ENCODE peak calls at places on chromosomes 2 and 18, in four cellular contexts. W is H9, S is AG04449, V is AG10803. L is an unnamed sample.

GRCh38 chr2:11454824-11455223 is 11.1 kb downstream of the E2F6 start:
- DNase-seq in W (no peak), S (no peak), V (no peak), L (no peak)

GRCh38 chr2:172782506-172783090 is 47.0 kb downstream of the RAPGEF4 start:
- DNase-seq in W (no peak), V (no peak), S (no peak), L (no peak)

GRCh38 chr2:37616674-37616999 is 54.8 kb downstream of the CDC42EP3 start:
- DNase-seq in S (no peak), V (peak; percentile 65), W (no peak), L (no peak)

GRCh38 chr2:111117666-111118454 is 2.9 kb upstream of the BCL2L11 start:
- DNase-seq in W (peak; percentile 36), V (peak; percentile 47), S (peak; percentile 23), L (no peak)

GRCh38 chr2:46382331-46383112 is 85.3 kb downstream of the EPAS1 start:
- DNase-seq in W (peak; percentile 11), V (no peak), S (no peak), L (no peak)

GRCh38 chr2:237482485-237482884 is 4.6 kb upstream of the MLPH start:
- DNase-seq in W (no peak), S (no peak), V (peak; percentile 62), L (no peak)

GRCh38 chr2:38443021-38443541 is 66.0 kb upstream of the ATL2 start:
- DNase-seq in W (no peak), S (no peak), V (no peak), L (no peak)

GRCh38 chr2:162586311-162586710 is 242.4 kb downstream of the GCA start:
- DNase-seq in W (no peak), V (no peak), S (no peak), L (no peak)

GRCh38 chr2:182941939-182942338 is 75.5 kb upstream of the FRZB start:
- DNase-seq in S (no peak), V (no peak), W (no peak), L (no peak)

GRCh38 chr2:145253492-145253891 is 733.6 kb upstream of the ZEB2 start:
- DNase-seq in S (no peak), W (no peak), V (no peak), L (no peak)

GRCh38 chr18:48803951-48804855 is 146.6 kb downstream of the SMAD7 start:
- DNase-seq in W (peak; percentile 22), V (no peak), S (no peak), L (peak; percentile 72)

GRCh38 chr2:74985983-74986382 is 27.5 kb downstream of the POLE4 start:
- DNase-seq in S (no peak), W (no peak), V (no peak), L (no peak)

GRCh38 chr2:185644828-185645227 is 93.8 kb upstream of the FSIP2 start:
- DNase-seq in W (no peak), S (no peak), V (no peak), L (no peak)

DNA sequence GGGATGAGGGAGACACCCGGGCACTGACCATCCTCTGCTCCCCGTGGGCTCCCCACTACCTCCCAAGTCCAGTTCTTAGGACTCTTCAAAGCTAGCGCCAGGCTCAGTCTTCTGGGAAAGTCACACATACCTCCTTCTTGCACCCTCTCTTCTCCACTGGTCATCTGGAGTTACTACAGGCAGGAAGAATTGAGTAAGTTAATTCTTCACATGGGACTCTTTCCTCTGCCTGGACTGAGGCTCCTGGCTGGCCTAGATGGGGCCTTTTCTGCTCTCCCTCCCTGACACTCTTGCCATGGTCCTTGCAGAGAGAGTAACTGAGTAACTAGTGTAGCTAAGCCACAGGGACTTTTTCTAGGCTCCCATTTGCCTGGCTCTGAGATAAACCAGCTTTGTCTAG is 96.5 kb upstream of the CELF4 start:
- DNase-seq in W (no peak), S (no peak), V (no peak), L (no peak)
- TF ChIP-seq CTCF in W (no peak), S (no peak), V (no peak), L (no peak)

GRCh38 chr2:17557596-17557995 is 17.1 kb downstream of the VSNL1 start:
- DNase-seq in V (no peak), S (no peak), W (no peak), L (no peak)
- TF ChIP-seq CTCF in V (no peak), S (no peak), W (no peak), L (no peak)

GRCh38 chr18:13112982-13113381 is 105.6 kb upstream of the LDLRAD4 start:
- DNase-seq in W (peak; percentile 88), V (peak; percentile 54), S (no peak), L (no peak)
- TF ChIP-seq CTCF in W (peak; percentile 68), V (peak; percentile 58), S (peak; percentile 59), L (peak; percentile 77)

DNA sequence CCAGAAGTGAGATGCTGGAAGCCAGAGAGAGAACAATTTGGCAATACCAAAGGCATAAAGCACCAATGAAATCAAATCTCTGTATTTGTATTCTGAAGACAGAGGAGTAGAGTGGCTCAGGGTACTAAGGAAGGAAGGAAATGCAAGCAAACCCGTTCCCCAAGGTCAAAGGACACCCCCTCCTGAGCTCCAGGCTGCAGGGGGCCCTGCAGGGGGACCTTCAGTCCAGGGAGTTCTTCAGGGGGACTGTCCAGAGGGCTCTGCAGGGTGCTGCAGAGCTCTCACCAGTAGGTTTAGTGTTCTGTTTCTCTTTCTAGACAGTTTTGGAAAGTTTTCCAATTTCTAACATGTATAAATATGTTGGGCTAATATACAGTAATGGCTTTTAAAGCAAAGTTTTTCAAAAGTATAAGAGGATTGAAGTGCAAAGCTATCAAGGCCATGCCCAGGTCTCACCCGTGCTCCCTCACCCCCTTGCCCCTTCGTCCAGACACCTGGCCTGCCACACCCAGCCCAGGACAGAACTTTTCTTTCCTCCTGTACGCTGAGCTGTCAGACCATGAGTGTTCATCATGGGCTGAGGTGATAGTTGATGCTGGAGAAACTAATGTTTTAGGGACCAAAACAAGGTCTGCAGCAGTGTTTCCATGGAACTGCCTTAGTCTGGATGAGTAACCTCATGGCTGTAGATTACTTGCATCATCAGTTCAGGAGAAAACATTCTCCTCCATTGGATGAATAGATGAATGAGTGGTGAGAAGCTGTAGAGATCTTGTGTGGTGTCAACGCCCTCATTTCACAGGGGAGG is 134.2 kb downstream of the GLI2 start:
- DNase-seq in V (no peak), W (no peak), S (no peak), L (peak; percentile 37)
- TF ChIP-seq CTCF in V (no peak), W (no peak), S (no peak), L (no peak)

GRCh38 chr18:62318613-62319012 is 6.5 kb upstream of the TNFRSF11A start:
- DNase-seq in V (no peak), W (no peak), S (no peak), L (no peak)
- TF ChIP-seq CTCF in V (no peak), W (no peak), S (no peak), L (no peak)

GRCh38 chr2:118295592-118296390 is 207.5 kb downstream of the INSIG2 start:
- DNase-seq in W (no peak), S (no peak), V (no peak), L (no peak)

GRCh38 chr2:118300807-118301206 is 212.5 kb downstream of the INSIG2 start:
- DNase-seq in V (peak; percentile 42), S (no peak), W (no peak), L (no peak)

GRCh38 chr2:118296663-118297062 is 208.4 kb downstream of the INSIG2 start:
- DNase-seq in S (no peak), W (no peak), V (no peak), L (no peak)

DNA sequence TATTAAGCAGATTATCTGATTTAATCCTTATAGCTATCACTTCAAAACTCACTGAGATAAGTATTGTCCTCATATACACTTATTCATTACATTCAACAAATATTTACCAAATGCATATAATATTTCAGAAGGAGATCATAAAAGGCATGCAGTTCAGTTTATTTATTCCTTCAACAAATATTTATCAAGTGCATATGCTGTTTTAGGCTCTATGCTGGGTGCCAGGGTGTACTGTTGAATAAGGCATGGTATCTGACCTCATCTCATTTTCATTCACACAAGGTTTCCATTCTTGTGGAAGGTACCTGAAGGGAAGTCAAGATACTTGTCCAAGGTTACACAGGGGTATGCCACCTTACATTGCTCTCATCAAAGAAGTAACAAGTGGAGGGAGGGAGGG is 213.0 kb downstream of the INSIG2 start:
- DNase-seq in W (no peak), S (no peak), V (no peak), L (no peak)
- TF ChIP-seq CTCF in W (no peak), S (no peak), V (no peak), L (no peak)

DNA sequence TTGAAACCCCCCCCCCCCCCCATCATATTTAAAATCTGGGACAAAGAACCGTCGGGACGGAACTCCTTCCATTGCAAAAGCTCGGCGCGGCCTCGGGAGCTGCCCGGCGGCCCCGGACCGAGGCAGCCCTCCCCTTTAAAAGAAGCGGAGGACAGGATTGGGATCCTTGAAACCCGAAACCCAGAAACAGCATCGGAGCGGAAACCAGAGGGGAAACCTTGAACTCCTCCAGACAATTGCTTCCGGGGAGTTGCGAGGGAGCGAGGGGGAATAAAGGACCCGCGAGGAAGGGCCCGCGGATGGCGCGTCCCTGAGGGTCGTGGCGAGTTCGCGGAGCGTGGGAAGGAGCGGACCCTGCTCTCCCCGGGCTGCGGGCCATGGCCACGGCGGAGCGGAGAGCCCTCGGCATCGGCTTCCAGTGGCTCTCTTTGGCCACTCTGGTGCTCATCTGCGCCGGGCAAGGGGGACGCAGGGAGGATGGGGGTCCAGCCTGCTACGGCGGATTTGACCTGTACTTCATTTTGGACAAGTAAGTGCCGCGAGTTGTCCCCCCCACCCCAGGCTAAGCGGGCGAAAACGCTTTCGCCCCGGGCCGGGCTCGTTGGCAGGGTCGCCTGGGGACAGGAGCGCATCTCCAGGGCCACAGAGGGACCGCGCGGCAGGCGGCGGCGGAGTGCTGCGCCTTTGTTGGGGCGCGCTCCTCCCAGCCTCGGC is at the start of gene ANTXR1:
- DNase-seq in W (peak; percentile 72), V (peak; percentile 84), S (no peak), L (peak; percentile 73)
- TF ChIP-seq CTCF in W (no peak), V (no peak), S (no peak), L (peak; percentile 20)

GRCh38 chr2:170121689-170122088 is 56.3 kb upstream of the MYO3B start:
- DNase-seq in W (no peak), V (no peak), S (no peak), L (no peak)

GRCh38 chr2:170118641-170119040 is 59.3 kb upstream of the MYO3B start:
- DNase-seq in W (no peak), S (no peak), V (no peak), L (no peak)

GRCh38 chr2:170122883-170123547 is 54.9 kb upstream of the MYO3B start:
- DNase-seq in S (no peak), V (no peak), W (no peak), L (no peak)

DNA sequence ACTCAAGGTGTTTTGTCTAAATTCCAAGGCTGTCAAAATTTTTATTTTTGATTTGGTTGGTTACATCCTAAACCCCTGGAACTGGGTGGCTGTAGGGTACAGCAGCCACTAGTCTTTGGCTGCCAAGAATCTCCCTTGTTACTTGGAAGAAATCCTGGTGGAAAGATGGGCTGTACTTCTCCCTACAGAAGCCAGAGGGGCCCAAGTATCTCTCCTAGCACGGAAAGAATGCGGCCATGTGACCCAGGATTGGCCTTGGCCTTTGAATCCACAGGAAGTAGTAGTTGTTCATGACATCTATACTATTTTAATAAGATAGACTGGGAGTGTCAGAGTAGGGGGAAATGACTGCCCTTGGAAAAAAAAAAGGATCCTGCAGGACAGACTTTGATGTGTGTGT is 54.4 kb upstream of the MYO3B start:
- DNase-seq in W (peak; percentile 53), V (no peak), S (no peak), L (no peak)
- TF ChIP-seq CTCF in W (no peak), V (peak; percentile 2), S (no peak), L (peak; percentile 13)

GRCh38 chr2:219484343-219485200 is 14.1 kb upstream of the GMPPA start:
- DNase-seq in V (no peak), S (no peak), W (no peak), L (no peak)
- TF ChIP-seq CTCF in V (no peak), S (no peak), W (no peak), L (peak; percentile 11)